ENCODE peak calls at places on chromosome 2, in four cellular contexts. W is HepG2, D is K562, E is H1. J is an unnamed sample. For H4K20me1, the result is how much of the 10 kb centered on the place peaks cover.

GRCh38 chr2:4775668-4776067 is 916.5 kb upstream of the SOX11 start:
- DNase-seq in W (no peak), D (no peak), E (no peak), J (no peak)

GRCh38 chr2:69260666-69261065 is 126.4 kb downstream of the GFPT1 start:
- DNase-seq in W (no peak), D (no peak), E (no peak), J (no peak)

GRCh38 chr2:39492095-39492590 is 55.1 kb upstream of the MAP4K3 start:
- DNase-seq in W (peak), D (peak), E (no peak), J (no peak)

GRCh38 chr2:229835601-229836283 is 86.1 kb downstream of the TRIP12 start:
- DNase-seq in W (no peak), D (no peak), E (no peak), J (no peak)

GRCh38 chr2:106075038-106075437 is 119.1 kb downstream of the UXS1 start:
- DNase-seq in W (no peak), D (no peak), E (no peak), J (no peak)

GRCh38 chr2:181430406-181431199 is 26.6 kb upstream of the ITGA4 start:
- DNase-seq in W (no peak), D (peak), E (no peak), J (no peak)

GRCh38 chr2:137228566-137228965 is 463.2 kb downstream of the THSD7B start:
- DNase-seq in W (no peak), D (no peak), E (no peak), J (no peak)

GRCh38 chr2:198098918-198099317 is 294.5 kb downstream of the PLCL1 start:
- DNase-seq in W (no peak), D (peak), E (no peak), J (no peak)

GRCh38 chr2:204108301-204108700 is 171.7 kb downstream of the ICOS start:
- DNase-seq in W (peak), D (peak), E (no peak), J (peak)

GRCh38 chr2:54944724-54945326 is 105.4 kb downstream of the RTN4 start:
- DNase-seq in W (no peak), D (no peak), E (no peak), J (no peak)

GRCh38 chr2:100283724-100284501 is 38.4 kb downstream of the LONRF2 start:
- DNase-seq in W (no peak), D (peak), E (no peak), J (peak)

GRCh38 chr2:208315081-208315788 is 49.2 kb downstream of the PIKFYVE start:
- DNase-seq in W (no peak), D (no peak), E (no peak), J (no peak)

GRCh38 chr2:101114815-101115214 is 36.4 kb downstream of the TBC1D8 start:
- DNase-seq in W (no peak), D (no peak), E (no peak), J (no peak)

GRCh38 chr2:196195758-196196157 is 24.4 kb upstream of the STK17B start:
- DNase-seq in W (no peak), D (no peak), E (no peak), J (no peak)

GRCh38 chr2:46666044-46666662 is 186.8 kb downstream of the TMEM247 start:
- DNase-seq in W (no peak), D (no peak), E (no peak), J (no peak)

GRCh38 chr2:232291343-232291742 is 87.2 kb upstream of the ALPP start:
- DNase-seq in W (no peak), D (no peak), E (no peak), J (no peak)

DNA sequence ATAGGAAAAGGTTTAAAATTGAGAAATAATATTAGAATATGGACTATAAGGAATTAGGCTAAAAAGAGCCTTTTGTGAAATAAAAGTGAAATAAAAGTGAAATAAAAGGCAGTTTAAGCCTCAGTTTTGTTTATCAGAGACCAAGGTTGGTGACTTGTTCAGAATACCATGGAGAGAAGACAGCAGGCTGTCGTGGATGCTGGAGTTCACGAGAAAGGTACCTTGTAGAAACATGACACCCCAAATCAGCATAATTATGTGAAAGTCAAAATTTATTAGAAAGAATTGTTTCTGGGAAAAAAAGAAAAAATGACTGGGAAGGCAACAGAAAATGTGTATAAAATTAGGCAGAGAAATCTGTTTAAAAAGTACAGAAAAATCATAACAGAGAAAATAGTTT is 46.5 kb upstream of the SPAG16 start:
- DNase-seq in W (no peak), D (no peak), E (no peak), J (no peak)
- TF ChIP-seq RAD21 in W (no peak), D (no peak), E (no peak), J (no peak)

DNA sequence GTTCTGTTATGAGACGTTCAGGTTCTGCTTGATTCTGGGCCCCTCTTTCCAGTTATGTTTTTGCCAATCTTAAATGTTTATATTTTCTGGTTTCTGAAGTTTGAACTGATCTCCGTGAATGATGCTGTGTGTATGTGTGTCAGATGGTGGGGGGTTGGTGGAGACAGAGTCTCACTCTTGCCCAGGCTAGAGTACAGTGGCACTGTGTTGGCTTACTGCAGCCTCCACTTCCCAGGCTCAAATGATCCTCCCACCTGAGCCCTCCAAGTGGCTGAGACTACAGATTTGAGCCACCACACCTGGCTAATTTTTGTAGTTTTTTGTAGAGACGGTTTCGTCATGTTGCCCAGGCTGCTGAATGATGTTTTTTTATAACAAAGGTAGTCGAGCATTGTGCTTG is 45.9 kb downstream of the PSMD14 start:
- DNase-seq in W (no peak), D (no peak), E (no peak), J (no peak)
- H4K20me1 ChIP-seq in W (under half), D (under half), E (under half), J (under half)

GRCh38 chr2:206989306-206989705 is 50.0 kb downstream of the CPO start:
- DNase-seq in W (peak), D (peak), E (peak), J (peak)
- TF ChIP-seq FOSL1 in W (no peak), D (no peak), E (no peak), J (no peak)

GRCh38 chr2:73885406-73885805 is 7.4 kb upstream of the ACTG2 start:
- DNase-seq in W (no peak), D (no peak), E (no peak), J (no peak)

GRCh38 chr2:73890301-73891092 is 2.3 kb upstream of the ACTG2 start:
- DNase-seq in W (peak), D (no peak), E (no peak), J (no peak)

GRCh38 chr2:73891276-73891901 is 1.4 kb upstream of the ACTG2 start:
- DNase-seq in W (no peak), D (no peak), E (no peak), J (no peak)

GRCh38 chr2:73886357-73886756 is 6.5 kb upstream of the ACTG2 start:
- DNase-seq in W (no peak), D (no peak), E (no peak), J (no peak)

DNA sequence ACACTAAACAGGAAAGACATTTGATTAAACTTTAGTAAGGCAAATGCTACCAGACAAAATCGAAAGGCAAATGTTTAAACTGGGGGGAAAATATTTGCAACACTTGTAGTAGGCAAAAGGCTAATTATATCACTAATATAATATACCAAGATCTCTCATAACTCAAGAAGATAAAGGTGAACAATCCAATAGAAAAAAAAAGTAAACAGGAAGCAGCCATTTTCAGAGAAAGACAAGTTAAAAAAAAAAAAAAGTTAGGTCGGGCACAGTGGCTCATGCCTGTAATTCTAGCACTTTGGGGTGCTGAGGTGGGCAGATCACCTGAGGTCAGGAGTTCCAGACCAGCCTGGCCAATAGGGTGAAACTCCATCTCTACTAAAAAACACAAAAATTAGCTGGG is 4.4 kb upstream of the ACTG2 start:
- DNase-seq in W (no peak), D (no peak), E (no peak), J (no peak)
- TF ChIP-seq RAD21 in W (no peak), D (no peak), E (no peak), J (no peak)

DNA sequence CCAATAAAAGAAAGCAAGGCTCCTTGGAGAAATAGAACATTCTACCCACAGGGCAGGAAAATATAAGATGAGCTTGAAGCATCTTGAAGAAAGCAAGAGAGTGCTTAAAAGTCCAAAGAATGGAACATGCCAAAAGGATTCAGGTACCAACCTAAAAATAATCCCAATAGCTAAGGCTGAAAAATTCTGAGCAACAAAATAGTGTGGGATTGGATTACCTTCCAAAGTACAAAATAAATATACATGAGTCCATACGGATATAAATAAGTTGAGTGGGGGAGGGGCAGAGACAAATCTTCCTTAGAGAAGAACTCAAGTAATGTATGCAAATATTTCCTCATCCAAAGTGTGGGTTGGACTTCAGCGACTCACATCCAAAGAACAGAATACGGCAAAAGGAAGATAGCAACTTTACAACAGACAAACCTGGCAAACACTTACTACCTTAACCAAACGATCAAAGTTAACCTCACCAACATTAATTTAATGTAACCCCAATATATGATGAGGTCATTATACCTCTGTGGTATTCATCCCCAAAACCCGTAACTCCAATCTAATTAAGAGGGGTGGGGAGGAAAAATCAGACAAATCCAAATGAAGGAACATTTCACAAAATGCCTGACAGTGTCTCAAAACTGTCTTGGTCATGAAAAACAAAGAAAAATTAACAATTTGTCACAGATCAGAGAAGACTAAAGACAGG is 26.9 kb downstream of the MEMO1 start:
- DNase-seq in W (no peak), D (no peak), E (no peak), J (no peak)
- H4K20me1 ChIP-seq in W (under half), D (under half), E (under half), J (under half)

GRCh38 chr2:51650769-51651168 is 618.8 kb upstream of the NRXN1 start:
- DNase-seq in W (no peak), D (no peak), E (no peak), J (no peak)
- TF ChIP-seq FOSL1 in W (no peak), D (no peak), E (no peak), J (no peak)